ENCODE peak calls at places on chromosomes 4 and X, in four cellular contexts. One of them, this sample, is unnamed. For H3K4me1, the result is how much of the 10 kb centered on the place peaks cover.

GRCh38 chr4:74523076-74523475 is 78.1 kb downstream of the AREG start:
- DNase-seq in right cardiac atrium: no peak
- DNase-seq in endothelial cell of umbilical vein: no peak
- DNase-seq in colonic mucosa: no peak
- DNase-seq in this sample: no peak

GRCh38 chr4:92825186-92825715 is 521.5 kb downstream of the GRID2 start:
- DNase-seq in right cardiac atrium: no peak
- DNase-seq in endothelial cell of umbilical vein: no peak
- DNase-seq in colonic mucosa: no peak
- DNase-seq in this sample: no peak

GRCh38 chr4:133638702-133639101 is 489.6 kb downstream of the PCDH10 start:
- DNase-seq in right cardiac atrium: no peak
- DNase-seq in endothelial cell of umbilical vein: no peak
- DNase-seq in colonic mucosa: no peak
- DNase-seq in this sample: no peak

GRCh38 chrX:56233682-56234081 is 1.5 kb downstream of the KLF8 start:
- DNase-seq in right cardiac atrium: peak
- DNase-seq in endothelial cell of umbilical vein: no peak
- DNase-seq in colonic mucosa: peak
- DNase-seq in this sample: peak

GRCh38 chr4:175386776-175387507 is 425.1 kb downstream of the GPM6A start:
- DNase-seq in right cardiac atrium: no peak
- DNase-seq in endothelial cell of umbilical vein: no peak
- DNase-seq in colonic mucosa: no peak
- DNase-seq in this sample: no peak

GRCh38 chrX:30156009-30156408 is 59.4 kb upstream of the MAGEB2 start:
- DNase-seq in right cardiac atrium: no peak
- DNase-seq in endothelial cell of umbilical vein: no peak
- DNase-seq in colonic mucosa: no peak
- DNase-seq in this sample: no peak

GRCh38 chrX:81120270-81120935 is 81.3 kb downstream of the HMGN5 start:
- DNase-seq in right cardiac atrium: no peak
- DNase-seq in endothelial cell of umbilical vein: no peak
- DNase-seq in colonic mucosa: peak
- DNase-seq in this sample: no peak

GRCh38 chr4:147284935-147285334 is 196.0 kb upstream of the EDNRA start:
- DNase-seq in right cardiac atrium: no peak
- DNase-seq in endothelial cell of umbilical vein: no peak
- DNase-seq in colonic mucosa: no peak
- DNase-seq in this sample: no peak

GRCh38 chr4:108044951-108045686 is 55.4 kb downstream of the HADH start:
- DNase-seq in right cardiac atrium: no peak
- DNase-seq in endothelial cell of umbilical vein: no peak
- DNase-seq in colonic mucosa: no peak
- DNase-seq in this sample: no peak

GRCh38 chr4:101584306-101584705 is 206.2 kb upstream of the BANK1 start:
- DNase-seq in right cardiac atrium: no peak
- DNase-seq in endothelial cell of umbilical vein: no peak
- DNase-seq in colonic mucosa: no peak
- DNase-seq in this sample: no peak

GRCh38 chrX:150159537-150159936 is 203.6 kb upstream of the MAMLD1 start:
- DNase-seq in right cardiac atrium: no peak
- DNase-seq in endothelial cell of umbilical vein: no peak
- DNase-seq in colonic mucosa: no peak
- DNase-seq in this sample: no peak

GRCh38 chrX:27815209-27815608 is 7.4 kb downstream of the MAGEB10 start:
- DNase-seq in right cardiac atrium: no peak
- DNase-seq in endothelial cell of umbilical vein: peak
- DNase-seq in colonic mucosa: no peak
- DNase-seq in this sample: no peak

GRCh38 chrX:74613350-74614192 is 853 bp downstream of the RLIM start:
- DNase-seq in right cardiac atrium: no peak
- DNase-seq in endothelial cell of umbilical vein: peak
- DNase-seq in colonic mucosa: peak
- DNase-seq in this sample: peak

GRCh38 chrX:49106930-49107329 is 16.6 kb downstream of the GPKOW start:
- DNase-seq in right cardiac atrium: no peak
- DNase-seq in endothelial cell of umbilical vein: peak
- DNase-seq in colonic mucosa: no peak
- DNase-seq in this sample: peak

GRCh38 chrX:23616361-23616760 is 50.9 kb upstream of the PRDX4 start:
- DNase-seq in right cardiac atrium: no peak
- DNase-seq in endothelial cell of umbilical vein: peak
- DNase-seq in colonic mucosa: no peak
- DNase-seq in this sample: no peak

GRCh38 chr4:181860157-181860556 is 383.0 kb upstream of the TENM3 start:
- DNase-seq in right cardiac atrium: no peak
- DNase-seq in endothelial cell of umbilical vein: no peak
- DNase-seq in colonic mucosa: no peak
- DNase-seq in this sample: peak

GRCh38 chr4:43330288-43330687 is 437.8 kb downstream of the GRXCR1 start:
- DNase-seq in right cardiac atrium: no peak
- DNase-seq in endothelial cell of umbilical vein: no peak
- DNase-seq in colonic mucosa: no peak
- DNase-seq in this sample: no peak

GRCh38 chr4:113474017-113474416 is 287.5 kb downstream of the CAMK2D start:
- DNase-seq in right cardiac atrium: no peak
- DNase-seq in endothelial cell of umbilical vein: no peak
- DNase-seq in colonic mucosa: no peak
- DNase-seq in this sample: no peak

GRCh38 chrX:39484669-39485068 is 613.1 kb downstream of the BCOR start:
- DNase-seq in right cardiac atrium: no peak
- DNase-seq in endothelial cell of umbilical vein: no peak
- DNase-seq in colonic mucosa: no peak
- DNase-seq in this sample: no peak

GRCh38 chr4:145930592-145930991 is 8.0 kb downstream of the ZNF827 start:
- DNase-seq in right cardiac atrium: no peak
- DNase-seq in endothelial cell of umbilical vein: no peak
- DNase-seq in colonic mucosa: no peak
- DNase-seq in this sample: peak

GRCh38 chrX:68710870-68711576 is 63.6 kb downstream of the STARD8 start:
- DNase-seq in right cardiac atrium: no peak
- DNase-seq in endothelial cell of umbilical vein: peak
- DNase-seq in colonic mucosa: no peak
- DNase-seq in this sample: peak

GRCh38 chr4:186644316-186644638 is 79.4 kb downstream of the FAT1 start:
- DNase-seq in right cardiac atrium: no peak
- DNase-seq in endothelial cell of umbilical vein: no peak
- DNase-seq in colonic mucosa: no peak
- DNase-seq in this sample: no peak

GRCh38 chr4:186643501-186644315 is 79.9 kb downstream of the FAT1 start:
- DNase-seq in right cardiac atrium: no peak
- DNase-seq in endothelial cell of umbilical vein: no peak
- DNase-seq in colonic mucosa: no peak
- DNase-seq in this sample: no peak

GRCh38 chr4:186644737-186645261 is 78.9 kb downstream of the FAT1 start:
- DNase-seq in right cardiac atrium: peak
- DNase-seq in endothelial cell of umbilical vein: no peak
- DNase-seq in colonic mucosa: no peak
- DNase-seq in this sample: no peak

GRCh38 chr4:186642998-186643397 is 80.7 kb downstream of the FAT1 start:
- DNase-seq in right cardiac atrium: no peak
- DNase-seq in endothelial cell of umbilical vein: no peak
- DNase-seq in colonic mucosa: no peak
- DNase-seq in this sample: no peak

GRCh38 chr4:186642530-186642929 is 81.1 kb downstream of the FAT1 start:
- DNase-seq in right cardiac atrium: no peak
- DNase-seq in endothelial cell of umbilical vein: no peak
- DNase-seq in colonic mucosa: no peak
- DNase-seq in this sample: no peak
- H3K4me1 ChIP-seq in right cardiac atrium: under half
- H3K4me1 ChIP-seq in endothelial cell of umbilical vein: under half
- H3K4me1 ChIP-seq in colonic mucosa: under half
- H3K4me1 ChIP-seq in this sample: under half

DNA sequence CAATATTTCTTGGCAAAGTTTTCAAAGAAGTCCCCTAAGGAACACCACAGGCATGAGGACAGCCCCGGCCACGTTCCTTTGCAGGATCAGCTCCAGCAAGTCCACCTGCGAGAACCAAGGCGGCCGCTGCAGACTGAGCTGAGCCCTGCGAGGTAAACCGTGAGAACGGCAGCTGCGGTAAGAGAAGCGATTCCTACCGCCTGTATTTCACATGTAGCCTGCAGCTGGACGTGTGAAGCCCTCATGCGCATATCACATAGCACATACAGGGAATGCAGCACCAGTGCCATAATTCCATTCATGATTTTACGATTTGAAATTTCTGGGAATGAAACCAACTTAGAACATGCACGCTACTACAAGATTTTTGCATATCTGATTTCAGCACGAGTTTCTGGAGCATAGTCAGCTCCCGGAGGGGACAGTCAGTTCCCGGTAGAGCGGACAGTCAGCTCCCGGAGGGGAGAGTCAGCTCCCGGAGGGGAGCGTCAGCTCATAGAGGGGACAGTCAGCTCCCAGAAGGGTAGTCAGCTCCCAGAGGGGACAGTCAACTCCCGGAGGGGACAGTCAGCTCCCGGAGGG is 41.7 kb downstream of the FGFRL1 start:
- DNase-seq in right cardiac atrium: no peak
- DNase-seq in endothelial cell of umbilical vein: no peak
- DNase-seq in colonic mucosa: no peak
- DNase-seq in this sample: peak
- H3K4me1 ChIP-seq in right cardiac atrium: under half
- H3K4me1 ChIP-seq in endothelial cell of umbilical vein: under half
- H3K4me1 ChIP-seq in colonic mucosa: under half
- H3K4me1 ChIP-seq in this sample: under half

GRCh38 chrX:19811807-19812604 is 75.4 kb downstream of the SH3KBP1 start:
- DNase-seq in right cardiac atrium: no peak
- DNase-seq in endothelial cell of umbilical vein: no peak
- DNase-seq in colonic mucosa: no peak
- DNase-seq in this sample: no peak
- H3K4me1 ChIP-seq in right cardiac atrium: under half
- H3K4me1 ChIP-seq in endothelial cell of umbilical vein: under half
- H3K4me1 ChIP-seq in colonic mucosa: under half
- H3K4me1 ChIP-seq in this sample: under half

DNA sequence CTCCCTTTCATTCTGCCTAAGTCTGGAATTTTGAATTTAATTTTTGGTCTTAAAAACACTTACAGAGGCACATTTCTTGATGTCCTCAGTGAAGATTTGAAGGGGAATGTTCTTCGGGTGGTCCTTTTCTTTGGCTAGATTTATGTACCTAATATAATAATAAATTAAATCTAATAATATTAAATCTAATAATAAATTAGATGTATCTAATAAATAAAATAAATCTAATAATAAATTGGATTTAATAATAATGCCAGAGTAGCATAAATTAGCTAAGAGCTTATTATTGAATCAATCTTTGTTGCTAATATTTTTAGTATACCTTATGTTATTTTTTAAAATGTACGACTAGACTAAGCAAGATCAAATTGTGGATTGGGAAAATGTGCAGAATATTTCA is 39.8 kb downstream of the MAD2L1 start:
- DNase-seq in right cardiac atrium: no peak
- DNase-seq in endothelial cell of umbilical vein: no peak
- DNase-seq in colonic mucosa: no peak
- DNase-seq in this sample: no peak
- H3K4me1 ChIP-seq in right cardiac atrium: under half
- H3K4me1 ChIP-seq in endothelial cell of umbilical vein: under half
- H3K4me1 ChIP-seq in colonic mucosa: under half
- H3K4me1 ChIP-seq in this sample: under half

GRCh38 chrX:120753413-120754251 is 122.0 kb downstream of the CT47B1 start:
- DNase-seq in right cardiac atrium: no peak
- DNase-seq in endothelial cell of umbilical vein: no peak
- DNase-seq in colonic mucosa: no peak
- DNase-seq in this sample: no peak
- H3K4me1 ChIP-seq in right cardiac atrium: under half
- H3K4me1 ChIP-seq in endothelial cell of umbilical vein: under half
- H3K4me1 ChIP-seq in colonic mucosa: under half
- H3K4me1 ChIP-seq in this sample: under half

GRCh38 chrX:112644713-112645112 is 35.0 kb downstream of the LHFPL1 start:
- DNase-seq in right cardiac atrium: no peak
- DNase-seq in endothelial cell of umbilical vein: no peak
- DNase-seq in colonic mucosa: no peak
- DNase-seq in this sample: no peak

GRCh38 chrX:112642349-112642748 is 37.4 kb downstream of the LHFPL1 start:
- DNase-seq in right cardiac atrium: no peak
- DNase-seq in endothelial cell of umbilical vein: peak
- DNase-seq in colonic mucosa: peak
- DNase-seq in this sample: peak

GRCh38 chrX:112646651-112647050 is 33.1 kb downstream of the LHFPL1 start:
- DNase-seq in right cardiac atrium: no peak
- DNase-seq in endothelial cell of umbilical vein: no peak
- DNase-seq in colonic mucosa: no peak
- DNase-seq in this sample: no peak

GRCh38 chrX:112643721-112644120 is 36.0 kb downstream of the LHFPL1 start:
- DNase-seq in right cardiac atrium: no peak
- DNase-seq in endothelial cell of umbilical vein: no peak
- DNase-seq in colonic mucosa: no peak
- DNase-seq in this sample: no peak

GRCh38 chrX:112645774-112646173 is 34.0 kb downstream of the LHFPL1 start:
- DNase-seq in right cardiac atrium: no peak
- DNase-seq in endothelial cell of umbilical vein: no peak
- DNase-seq in colonic mucosa: no peak
- DNase-seq in this sample: no peak
- H3K4me1 ChIP-seq in right cardiac atrium: under half
- H3K4me1 ChIP-seq in endothelial cell of umbilical vein: under half
- H3K4me1 ChIP-seq in colonic mucosa: under half
- H3K4me1 ChIP-seq in this sample: under half

GRCh38 chrX:154720067-154720466 is 30.8 kb downstream of the GAB3 start:
- DNase-seq in right cardiac atrium: no peak
- DNase-seq in endothelial cell of umbilical vein: no peak
- DNase-seq in colonic mucosa: no peak
- DNase-seq in this sample: no peak

GRCh38 chrX:154717824-154718223 is 33.1 kb downstream of the GAB3 start:
- DNase-seq in right cardiac atrium: no peak
- DNase-seq in endothelial cell of umbilical vein: no peak
- DNase-seq in colonic mucosa: no peak
- DNase-seq in this sample: no peak

GRCh38 chrX:154718607-154719006 is 32.3 kb downstream of the GAB3 start:
- DNase-seq in right cardiac atrium: no peak
- DNase-seq in endothelial cell of umbilical vein: no peak
- DNase-seq in colonic mucosa: no peak
- DNase-seq in this sample: no peak

GRCh38 chrX:154721155-154721554 is 29.7 kb downstream of the GAB3 start:
- DNase-seq in right cardiac atrium: no peak
- DNase-seq in endothelial cell of umbilical vein: no peak
- DNase-seq in colonic mucosa: no peak
- DNase-seq in this sample: no peak

GRCh38 chrX:154719132-154719675 is 31.7 kb downstream of the GAB3 start:
- DNase-seq in right cardiac atrium: no peak
- DNase-seq in endothelial cell of umbilical vein: peak
- DNase-seq in colonic mucosa: no peak
- DNase-seq in this sample: no peak
- H3K4me1 ChIP-seq in right cardiac atrium: under half
- H3K4me1 ChIP-seq in endothelial cell of umbilical vein: under half
- H3K4me1 ChIP-seq in colonic mucosa: under half
- H3K4me1 ChIP-seq in this sample: under half

GRCh38 chr4:168585168-168586091 is 88.6 kb downstream of the PALLD start:
- DNase-seq in right cardiac atrium: peak
- DNase-seq in endothelial cell of umbilical vein: peak
- DNase-seq in colonic mucosa: peak
- DNase-seq in this sample: peak
- H3K4me1 ChIP-seq in right cardiac atrium: under half
- H3K4me1 ChIP-seq in endothelial cell of umbilical vein: under half
- H3K4me1 ChIP-seq in colonic mucosa: under half
- H3K4me1 ChIP-seq in this sample: under half